ENCODE peak calls at places on chromosomes 12 and 14, in four cellular contexts. One of them, this sample, is unnamed.

GRCh38 chr12:86389949-86390348 is 133.8 kb upstream of the MGAT4C start:
- DNase-seq in K562: no peak
- DNase-seq in A549: no peak
- DNase-seq in GM12878: no peak
- DNase-seq in this sample: peak

GRCh38 chr12:70663838-70664237 is 26.6 kb upstream of the PTPRB start:
- DNase-seq in GM12878: no peak
- DNase-seq in A549: no peak
- DNase-seq in K562: no peak
- DNase-seq in this sample: no peak

GRCh38 chr12:29996993-29997392 is 213.3 kb upstream of the TMTC1 start:
- DNase-seq in K562: no peak
- DNase-seq in A549: no peak
- DNase-seq in GM12878: no peak
- DNase-seq in this sample: no peak

GRCh38 chr12:62533087-62533754 is 66.6 kb downstream of the MON2 start:
- DNase-seq in K562: no peak
- DNase-seq in GM12878: no peak
- DNase-seq in A549: no peak
- DNase-seq in this sample: no peak

GRCh38 chr14:22791302-22791701 is 23.9 kb downstream of the SLC7A7 start:
- DNase-seq in K562: no peak
- DNase-seq in GM12878: no peak
- DNase-seq in A549: no peak
- DNase-seq in this sample: peak

GRCh38 chr14:75299064-75299463 is 20.4 kb downstream of the FOS start:
- DNase-seq in GM12878: no peak
- DNase-seq in K562: peak
- DNase-seq in A549: no peak
- DNase-seq in this sample: no peak

GRCh38 chr12:16473610-16474326 is 126.3 kb downstream of the MGST1 start:
- DNase-seq in K562: no peak
- DNase-seq in GM12878: no peak
- DNase-seq in A549: no peak
- DNase-seq in this sample: peak

GRCh38 chr12:7374423-7375144 is 69.4 kb downstream of the CD163L1 start:
- DNase-seq in K562: peak
- DNase-seq in GM12878: no peak
- DNase-seq in A549: peak
- DNase-seq in this sample: peak

GRCh38 chr14:52333108-52333507 is 19.0 kb downstream of the PTGER2 start:
- DNase-seq in A549: no peak
- DNase-seq in K562: no peak
- DNase-seq in GM12878: no peak
- DNase-seq in this sample: no peak

GRCh38 chr14:41586237-41586636 is 20.4 kb upstream of the LRFN5 start:
- DNase-seq in GM12878: no peak
- DNase-seq in K562: no peak
- DNase-seq in A549: no peak
- DNase-seq in this sample: no peak

GRCh38 chr12:1852076-1852475 is 31.7 kb downstream of the LRTM2 start:
- DNase-seq in A549: no peak
- DNase-seq in GM12878: no peak
- DNase-seq in K562: no peak
- DNase-seq in this sample: no peak

GRCh38 chr14:29016050-29016900 is 249.7 kb downstream of the FOXG1 start:
- DNase-seq in A549: no peak
- DNase-seq in K562: peak
- DNase-seq in GM12878: no peak
- DNase-seq in this sample: peak

GRCh38 chr12:116245189-116245588 is 32.3 kb downstream of the MED13L start:
- DNase-seq in GM12878: no peak
- DNase-seq in A549: no peak
- DNase-seq in K562: no peak
- DNase-seq in this sample: no peak

GRCh38 chr12:107352347-107353081 is 259.2 kb upstream of the CRY1 start:
- DNase-seq in K562: no peak
- DNase-seq in A549: peak
- DNase-seq in GM12878: no peak
- DNase-seq in this sample: no peak

GRCh38 chr14:91388551-91388975 is 29.1 kb downstream of the CCDC88C start:
- DNase-seq in K562: no peak
- DNase-seq in GM12878: no peak
- DNase-seq in A549: no peak
- DNase-seq in this sample: peak

GRCh38 chr12:50799908-50800307 is 36.0 kb downstream of the ATF1 start:
- DNase-seq in K562: no peak
- DNase-seq in A549: peak
- DNase-seq in GM12878: no peak
- DNase-seq in this sample: no peak

DNA sequence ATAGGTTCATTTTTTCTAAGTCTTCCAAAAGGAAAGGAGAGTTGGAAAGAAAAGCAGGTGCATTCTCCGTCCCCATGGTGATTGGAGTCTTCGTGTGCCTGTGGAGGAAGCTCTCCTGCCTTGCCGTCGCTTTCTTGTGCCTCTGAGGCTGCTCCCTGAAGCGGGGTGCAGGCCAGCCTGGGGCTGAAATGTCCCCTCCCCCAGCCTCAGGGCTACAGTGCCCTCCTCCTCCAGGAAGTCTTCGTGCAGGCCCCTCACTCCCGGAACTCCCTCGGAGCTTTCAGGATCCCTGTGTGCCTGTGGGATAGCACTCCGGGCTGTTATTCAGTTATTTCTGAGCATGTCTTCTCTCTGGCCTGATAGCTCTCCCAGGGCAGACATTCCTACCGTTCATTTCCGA is 569.2 kb downstream of the VRK1 start:
- DNase-seq in A549: no peak
- DNase-seq in K562: no peak
- DNase-seq in GM12878: no peak
- DNase-seq in this sample: no peak
- TF ChIP-seq ELK1 in A549: no peak
- TF ChIP-seq ELK1 in K562: no peak
- TF ChIP-seq ELK1 in GM12878: no peak
- TF ChIP-seq ELK1 in this sample: no peak

GRCh38 chr14:47277703-47278102 is 397.7 kb downstream of the MDGA2 start:
- DNase-seq in K562: no peak
- DNase-seq in A549: no peak
- DNase-seq in GM12878: no peak
- DNase-seq in this sample: no peak
- TF ChIP-seq ELK1 in K562: no peak
- TF ChIP-seq ELK1 in A549: no peak
- TF ChIP-seq ELK1 in GM12878: no peak
- TF ChIP-seq ELK1 in this sample: no peak

GRCh38 chr12:57909056-57909455 is 32.3 kb upstream of the ATP23 start:
- DNase-seq in GM12878: no peak
- DNase-seq in A549: no peak
- DNase-seq in K562: no peak
- DNase-seq in this sample: no peak
- TF ChIP-seq ELK1 in GM12878: no peak
- TF ChIP-seq ELK1 in A549: no peak
- TF ChIP-seq ELK1 in K562: no peak
- TF ChIP-seq ELK1 in this sample: no peak

GRCh38 chr12:10505620-10506019 is at the start of gene EIF2S3B:
- DNase-seq in GM12878: no peak
- DNase-seq in K562: no peak
- DNase-seq in A549: no peak
- DNase-seq in this sample: no peak

GRCh38 chr12:10498042-10498441 is 7.6 kb upstream of the EIF2S3B start:
- DNase-seq in GM12878: no peak
- DNase-seq in K562: no peak
- DNase-seq in A549: no peak
- DNase-seq in this sample: no peak

GRCh38 chr12:10497602-10498001 is 8.1 kb upstream of the EIF2S3B start:
- DNase-seq in A549: no peak
- DNase-seq in GM12878: no peak
- DNase-seq in K562: no peak
- DNase-seq in this sample: no peak

GRCh38 chr12:10503460-10503859 is 2.2 kb upstream of the EIF2S3B start:
- DNase-seq in K562: no peak
- DNase-seq in GM12878: no peak
- DNase-seq in A549: no peak
- DNase-seq in this sample: no peak

DNA sequence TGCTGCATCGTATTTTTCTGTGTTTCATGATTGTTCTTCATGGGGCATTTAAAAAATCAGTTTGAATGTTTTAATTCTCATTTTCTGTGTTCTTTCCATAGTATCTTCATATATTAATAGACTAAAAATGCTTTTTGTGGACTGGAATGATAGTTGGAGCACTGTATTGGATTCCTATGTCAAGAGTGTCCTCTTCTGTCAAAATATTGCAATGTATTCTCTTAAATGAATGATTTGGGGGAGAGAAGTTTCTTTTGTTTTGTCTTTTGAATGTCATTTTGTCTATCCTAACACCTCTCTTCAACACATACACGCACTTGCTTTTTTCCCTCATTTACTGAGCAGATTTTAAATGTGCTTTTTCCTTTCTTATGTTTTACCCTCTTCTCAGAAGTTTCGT is 4.7 kb upstream of the EIF2S3B start:
- DNase-seq in K562: no peak
- DNase-seq in GM12878: no peak
- DNase-seq in A549: no peak
- DNase-seq in this sample: no peak
- TF ChIP-seq ELK1 in K562: no peak
- TF ChIP-seq ELK1 in GM12878: no peak
- TF ChIP-seq ELK1 in A549: no peak
- TF ChIP-seq ELK1 in this sample: no peak

DNA sequence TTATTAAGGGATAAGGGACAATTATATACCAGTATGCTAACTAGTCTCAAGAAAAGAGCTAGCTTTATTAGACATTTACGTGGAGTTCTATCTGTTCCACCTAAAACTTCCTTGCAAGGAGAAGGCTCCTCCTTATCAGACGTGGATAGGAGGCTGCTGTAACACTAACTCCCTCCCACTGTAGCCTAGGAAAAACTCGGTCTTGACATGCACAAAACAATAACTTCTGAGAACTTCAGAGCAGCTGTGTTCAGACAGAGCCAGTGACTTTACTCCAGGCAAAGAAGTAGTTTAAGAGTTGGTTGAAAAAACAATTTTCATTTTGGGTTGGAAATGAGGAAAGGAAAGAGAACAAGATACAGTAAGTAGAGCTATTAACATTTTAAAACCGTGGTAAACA is 2.7 kb downstream of the ATF7 start:
- DNase-seq in GM12878: no peak
- DNase-seq in A549: no peak
- DNase-seq in K562: peak
- DNase-seq in this sample: peak
- TF ChIP-seq ELK1 in GM12878: no peak
- TF ChIP-seq ELK1 in A549: no peak
- TF ChIP-seq ELK1 in K562: no peak
- TF ChIP-seq ELK1 in this sample: no peak

DNA sequence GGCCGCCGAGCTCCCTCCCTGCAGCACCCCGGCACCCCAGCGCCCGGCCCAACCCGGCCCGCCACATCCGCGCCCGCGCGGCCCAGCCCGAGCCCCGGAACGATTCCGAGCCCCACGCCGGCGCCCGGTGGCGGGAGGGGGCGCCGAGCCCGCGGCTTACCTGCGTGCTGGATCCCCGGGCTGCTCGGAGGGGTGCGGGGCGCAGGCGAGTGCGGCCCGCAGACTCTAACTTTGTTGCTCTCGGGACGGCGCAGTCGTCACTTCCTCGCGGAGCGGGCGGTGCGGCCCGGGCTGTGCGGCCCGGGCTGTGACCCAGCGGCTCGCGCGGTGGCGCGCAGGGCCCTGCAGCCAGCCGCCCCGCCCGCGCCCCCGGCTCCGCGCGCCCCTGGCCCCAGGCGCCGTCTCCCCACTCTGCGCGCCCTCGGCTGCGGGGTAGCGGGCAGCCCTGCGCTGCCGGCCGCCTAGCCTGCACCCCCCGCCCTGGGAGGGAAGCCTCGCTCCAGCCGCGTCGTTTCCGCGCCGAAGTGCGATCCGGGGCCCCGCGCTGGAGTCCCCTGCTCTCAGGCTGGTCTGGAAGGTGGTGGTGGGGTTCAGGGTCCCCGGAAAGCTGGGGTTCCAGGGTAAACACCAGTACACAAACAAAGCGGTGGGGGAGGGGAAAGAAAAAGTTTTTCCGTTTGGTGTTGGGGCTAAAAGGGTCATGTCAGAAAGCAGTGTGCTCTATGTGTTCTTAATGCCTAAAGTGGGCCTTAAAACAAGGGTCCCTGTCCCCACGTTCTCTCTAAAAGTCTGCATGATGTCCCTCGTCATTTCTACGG is 64.5 kb upstream of the PTGR2 start:
- DNase-seq in GM12878: no peak
- DNase-seq in K562: peak
- DNase-seq in A549: no peak
- DNase-seq in this sample: peak
- TF ChIP-seq ELK1 in GM12878: no peak
- TF ChIP-seq ELK1 in K562: no peak
- TF ChIP-seq ELK1 in A549: no peak
- TF ChIP-seq ELK1 in this sample: no peak

DNA sequence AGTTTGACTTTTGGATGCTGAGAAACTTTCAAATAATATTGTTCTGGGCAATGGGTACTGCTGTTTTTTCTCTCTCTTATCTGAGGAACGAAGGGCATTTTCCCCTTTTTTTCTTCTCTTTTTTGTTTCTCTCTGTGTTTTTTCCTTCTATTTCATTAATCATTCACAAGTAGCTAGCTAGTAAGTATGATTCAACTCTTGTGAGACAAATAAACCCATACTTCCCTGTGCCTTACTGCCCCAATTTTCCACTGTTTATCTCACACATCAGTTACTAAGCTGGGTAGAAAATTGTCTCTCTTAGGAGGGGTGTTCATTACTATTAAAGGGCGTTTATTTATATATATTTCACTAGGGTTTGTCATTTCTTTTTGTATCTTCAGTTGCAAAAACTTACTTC is 437.6 kb downstream of the RERGL start:
- DNase-seq in K562: no peak
- DNase-seq in GM12878: no peak
- DNase-seq in A549: peak
- DNase-seq in this sample: no peak
- TF ChIP-seq ELK1 in K562: no peak
- TF ChIP-seq ELK1 in GM12878: no peak
- TF ChIP-seq ELK1 in A549: no peak
- TF ChIP-seq ELK1 in this sample: no peak